ENCODE peak calls at places on chromosome 22, in six cellular contexts. T, S, O, B, M and Z are unnamed samples.
A peak's percentile ranks its signal among the peaks of the same experiment; 100 is the strongest.

GRCh38 chr22:32466496-32466895 is 2.2 kb upstream of the BPIFC start:
- DNase-seq in T (no peak), S (no peak), O (no peak), B (no peak), M (no peak), Z (no peak)

GRCh38 chr22:25564979-25565677 is 653 bp downstream of the GRK3 start:
- DNase-seq in T (peak; percentile 20), S (no peak), O (peak; percentile 40), B (peak; percentile 24), M (peak; percentile 39), Z (peak; percentile 61)

GRCh38 chr22:42885446-42885845 is 28.4 kb upstream of the ARFGAP3 start:
- DNase-seq in T (no peak), S (no peak), O (peak; percentile 50), B (no peak), M (no peak), Z (no peak)

GRCh38 chr22:19974233-19974861 is 32.7 kb upstream of the TXNRD2 start:
- DNase-seq in T (peak; percentile 62), S (no peak), O (peak; percentile 52), B (peak; percentile 36), M (peak; percentile 85), Z (no peak)

GRCh38 chr22:24162377-24162927 is 18.8 kb upstream of the SUSD2 start:
- DNase-seq in T (no peak), S (no peak), O (no peak), B (no peak), M (no peak), Z (no peak)

GRCh38 chr22:49269928-49270327 is 557.7 kb downstream of the BRD1 start:
- DNase-seq in T (no peak), S (no peak), O (no peak), B (no peak), M (no peak), Z (no peak)

GRCh38 chr22:30829901-30830550 is 135.4 kb downstream of the OSBP2 start:
- DNase-seq in T (peak; percentile 97), S (peak; percentile 68), O (peak; percentile 92), B (no peak), M (no peak), Z (no peak)

GRCh38 chr22:40002935-40003715 is 8.4 kb downstream of the FAM83F start:
- DNase-seq in T (no peak), S (no peak), O (no peak), B (no peak), M (no peak), Z (no peak)

GRCh38 chr22:20550851-20551744 is 43.7 kb downstream of the MED15 start:
- DNase-seq in T (no peak), S (no peak), O (peak; percentile 82), B (peak; percentile 65), M (no peak), Z (peak; percentile 48)

GRCh38 chr22:33544707-33545106 is 375.6 kb downstream of the LARGE1 start:
- DNase-seq in T (no peak), S (no peak), O (no peak), B (no peak), M (no peak), Z (no peak)

GRCh38 chr22:32579533-32580220 is 105.1 kb downstream of the FBXO7 start:
- DNase-seq in T (no peak), S (no peak), O (peak; percentile 84), B (no peak), M (no peak), Z (no peak)

GRCh38 chr22:27883656-27884350 is 35.3 kb downstream of the PITPNB start:
- DNase-seq in T (no peak), S (no peak), O (no peak), B (no peak), M (no peak), Z (no peak)

GRCh38 chr22:29154364-29155048 is 51.2 kb upstream of the EMID1 start:
- DNase-seq in T (peak; percentile 56), S (peak; percentile 15), O (peak; percentile 73), B (peak; percentile 68), M (peak; percentile 54), Z (peak; percentile 73)
- H3K4me3 ChIP-seq in T (peak overlapping the region; percentile 27), S (peak overlapping the region; percentile 25), O (no peak overlapping the region), B (no peak overlapping the region), M (no peak overlapping the region), Z (no peak overlapping the region)

GRCh38 chr22:47132428-47132825 is 370.0 kb downstream of the TBC1D22A start:
- DNase-seq in T (no peak), S (no peak), O (no peak), B (no peak), M (no peak), Z (no peak)

GRCh38 chr22:47131611-47132427 is 369.4 kb downstream of the TBC1D22A start:
- DNase-seq in T (no peak), S (no peak), O (no peak), B (no peak), M (no peak), Z (no peak)

GRCh38 chr22:47134222-47134621 is 371.8 kb downstream of the TBC1D22A start:
- DNase-seq in T (no peak), S (no peak), O (no peak), B (no peak), M (no peak), Z (no peak)

GRCh38 chr22:47135338-47135737 is 372.9 kb downstream of the TBC1D22A start:
- DNase-seq in T (no peak), S (no peak), O (no peak), B (no peak), M (no peak), Z (no peak)

GRCh38 chr22:47133263-47133662 is 370.8 kb downstream of the TBC1D22A start:
- DNase-seq in T (no peak), S (no peak), O (peak; percentile 31), B (no peak), M (no peak), Z (no peak)
- H3K4me3 ChIP-seq in T (no peak overlapping the region), S (no peak overlapping the region), O (no peak overlapping the region), B (no peak overlapping the region), M (no peak overlapping the region), Z (no peak overlapping the region)

GRCh38 chr22:46025973-46026906 is 49.3 kb upstream of the WNT7B start:
- DNase-seq in T (no peak), S (no peak), O (no peak), B (no peak), M (no peak), Z (no peak)
- H3K4me3 ChIP-seq in T (no peak overlapping the region), S (no peak overlapping the region), O (no peak overlapping the region), B (no peak overlapping the region), M (no peak overlapping the region), Z (no peak overlapping the region)

GRCh38 chr22:37559901-37560681 is at the start of gene CDC42EP1:
- DNase-seq in T (peak; percentile 64), S (no peak), O (peak; percentile 83), B (peak; percentile 73), M (no peak), Z (no peak)
- H3K4me3 ChIP-seq in T (peak within 1 kb of the TSS; percentile 98), S (peak within 1 kb of the TSS; percentile 82), O (peak within 1 kb of the TSS; percentile 84), B (peak within 1 kb of the TSS; percentile 61), M (no peak within 1 kb of the TSS), Z (no peak within 1 kb of the TSS)

DNA sequence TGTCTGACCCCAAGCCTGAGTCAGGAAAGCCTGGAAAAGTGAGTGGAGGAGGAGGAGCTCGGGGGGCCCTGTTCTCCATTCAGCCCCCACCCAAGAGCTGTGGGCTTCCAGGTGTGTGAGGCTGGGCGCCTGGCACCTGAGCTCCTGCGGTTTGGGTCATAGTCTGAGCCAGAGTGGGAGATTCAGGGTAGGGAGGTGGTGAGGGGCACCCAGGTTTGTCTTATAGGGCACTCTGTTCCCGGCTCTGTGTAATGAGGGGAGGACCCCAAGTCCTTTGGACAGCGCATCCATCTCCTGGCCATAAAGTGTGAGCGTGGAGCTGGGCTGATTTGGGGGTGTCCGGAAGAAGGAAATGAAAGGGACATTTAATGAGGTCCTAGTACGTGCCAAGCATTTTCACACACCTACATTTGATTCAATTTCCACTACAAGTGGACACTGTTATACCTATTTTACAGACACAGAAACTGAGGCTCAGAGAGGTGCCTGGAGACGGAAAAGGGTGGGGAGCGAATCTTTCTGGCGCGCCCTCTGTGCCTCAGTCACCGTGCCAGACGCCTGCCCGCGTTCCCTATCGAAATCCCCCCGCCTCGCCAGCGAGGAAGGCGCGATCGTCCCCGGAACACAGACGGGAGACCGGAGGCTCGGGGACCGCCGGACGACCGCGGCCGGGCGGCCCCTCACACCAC is 1.2 kb downstream of the NPTXR start:
- DNase-seq in T (no peak), S (no peak), O (no peak), B (no peak), M (no peak), Z (no peak)
- H3K4me3 ChIP-seq in T (peak overlapping the region; percentile 74), S (peak overlapping the region; percentile 43), O (peak overlapping the region; percentile 37), B (peak overlapping the region; percentile 36), M (no peak overlapping the region), Z (no peak overlapping the region)